ENCODE peak calls at places on chromosomes 7 and 10, in nine cellular contexts. X is GM12892; N is iPS-NIHi11; A is KBM-7; P is NCI-H1105; V is activated CD4-positive, alpha-beta T cell treated with anti-CD3 and anti-CD28 coated beads, Interleukin-2, amount 50 U/mL, for 48 hours; E is stimulated activated CD4-positive, alpha-beta T cell treated with anti-CD3 and anti-CD28 coated beads, Interleukin-4, amount 100 ng/mL, for 24 hours; H is H7; S is occipital lobe. R is an unnamed sample.

GRCh38 chr10:11986593-11987216 is 55.9 kb downstream of the UPF2 start:
- DNase-seq in S (peak), H (peak), V (peak), E (peak), N (peak), A (peak), P (peak), X (no peak), R (peak)

GRCh38 chr10:95560288-95561199 is 627 bp downstream of the SORBS1 start:
- DNase-seq in N (peak), X (peak), P (no peak), S (peak), V (peak), H (peak), E (peak), A (peak), R (peak)

GRCh38 chr10:15579605-15580004 is 140.1 kb downstream of the ITGA8 start:
- DNase-seq in X (no peak), S (no peak), H (no peak), E (no peak), N (no peak), P (no peak), A (no peak), V (no peak), R (no peak)

GRCh38 chr10:70368774-70369482 is 13.5 kb downstream of the LRRC20 start:
- DNase-seq in E (no peak), A (no peak), X (no peak), N (peak), H (peak), V (no peak), S (no peak), P (no peak), R (no peak)

GRCh38 chr7:81051811-81052413 is 133.1 kb upstream of the SEMA3C start:
- DNase-seq in H (no peak), P (no peak), S (no peak), X (no peak), E (no peak), V (no peak), A (no peak), N (no peak), R (no peak)

GRCh38 chr7:128427289-128427891 is 17.6 kb upstream of the IMPDH1 start:
- DNase-seq in P (peak), V (no peak), A (peak), N (peak), H (peak), E (peak), S (no peak), X (no peak), R (peak)

GRCh38 chr10:125840955-125841354 is 17.6 kb downstream of the BCCIP start:
- DNase-seq in H (no peak), X (no peak), A (no peak), S (no peak), N (no peak), E (no peak), P (no peak), V (no peak), R (no peak)

GRCh38 chr7:145169908-145170307 is 334.1 kb upstream of the TPK1 start:
- DNase-seq in H (no peak), P (peak), S (no peak), A (no peak), N (no peak), E (no peak), V (no peak), X (no peak), R (no peak)

GRCh38 chr7:46157931-46158330 is 236.9 kb upstream of the IGFBP3 start:
- DNase-seq in X (no peak), S (no peak), H (no peak), P (no peak), V (no peak), E (no peak), N (no peak), A (no peak), R (no peak)

GRCh38 chr10:59773088-59773487 is 19.8 kb upstream of the MRLN start:
- DNase-seq in H (no peak), V (no peak), P (no peak), X (no peak), S (no peak), E (no peak), N (no peak), A (no peak), R (no peak)

GRCh38 chr7:123653162-123653561 is 2.5 kb upstream of the LMOD2 start:
- DNase-seq in H (no peak), V (no peak), N (no peak), A (no peak), E (no peak), X (no peak), P (no peak), S (no peak), R (no peak)

GRCh38 chr10:36141786-36142560 is 499.9 kb upstream of the FZD8 start:
- DNase-seq in X (no peak), H (no peak), A (no peak), P (no peak), S (no peak), V (no peak), E (no peak), N (no peak), R (no peak)

GRCh38 chr10:17644485-17644964 is 574 bp downstream of the STAM start:
- DNase-seq in P (no peak), X (no peak), N (peak), A (no peak), H (peak), E (peak), V (no peak), S (no peak), R (peak)

GRCh38 chr10:110918269-110918632 is 729 bp downstream of the BBIP1 start:
- DNase-seq in E (peak), P (peak), N (peak), A (peak), S (no peak), H (no peak), V (peak), X (no peak), R (peak)